ENCODE peak calls at places on chromosomes 5 and 9, in seven cellular contexts. F is upper lobe of left lung, G is neural progenitor cell, O is uterus, R is cardiac muscle cell, P is A549, C is heart right ventricle. U is an unnamed sample.
A peak's percentile ranks its signal among the peaks of the same experiment; 100 is the strongest.

GRCh38 chr9:110659891-110660541 is 8.6 kb upstream of the MUSK start:
- DNase-seq in R (no peak), F (no peak), P (no peak), C (no peak), O (no peak), G (no peak), U (peak; percentile 35)

GRCh38 chr9:131258186-131258585 is 18.1 kb downstream of the FAM78A start:
- DNase-seq in P (no peak), C (no peak), R (no peak), F (no peak), O (no peak), G (no peak), U (no peak)

GRCh38 chr9:130454096-130454811 is 9.5 kb downstream of the ASS1 start:
- DNase-seq in P (no peak), F (no peak), R (no peak), C (no peak), O (no peak), G (no peak), U (no peak)

GRCh38 chr5:751496-751895 is 33.0 kb downstream of the ZDHHC11B start:
- DNase-seq in P (no peak), F (peak; percentile 20), G (no peak), R (no peak), O (no peak), C (no peak), U (peak; percentile 6)

GRCh38 chr9:80030801-80031200 is 459.0 kb downstream of the TLE4 start:
- DNase-seq in G (no peak), O (no peak), R (no peak), P (no peak), F (no peak), C (no peak), U (no peak)

GRCh38 chr5:130678637-130679036 is 486.4 kb downstream of the HINT1 start:
- DNase-seq in G (no peak), C (no peak), F (no peak), O (no peak), R (no peak), P (no peak), U (no peak)

GRCh38 chr9:85484235-85484634 is 257.5 kb downstream of the AGTPBP1 start:
- DNase-seq in R (no peak), O (no peak), C (no peak), G (no peak), P (no peak), F (no peak), U (no peak)

GRCh38 chr5:40601198-40601868 is 78.4 kb upstream of the PTGER4 start:
- DNase-seq in G (no peak), P (no peak), R (no peak), F (no peak), C (no peak), O (no peak), U (no peak)

GRCh38 chr9:98603821-98604383 is 104.8 kb downstream of the GABBR2 start:
- DNase-seq in C (no peak), G (no peak), R (peak; percentile 85), P (no peak), F (no peak), O (no peak), U (no peak)

GRCh38 chr9:129392093-129392541 is 214.1 kb upstream of the IER5L start:
- DNase-seq in F (no peak), R (no peak), C (no peak), G (no peak), O (peak; percentile 13), P (no peak), U (peak; percentile 75)

GRCh38 chr9:137666505-137666809 is 47.7 kb downstream of the EHMT1 start:
- DNase-seq in P (no peak), F (no peak), O (no peak), G (no peak), R (no peak), C (no peak), U (peak; percentile 53)

GRCh38 chr9:82022121-82022520 is 33.5 kb downstream of the SPATA31D1 start:
- DNase-seq in O (no peak), P (no peak), F (no peak), G (no peak), R (no peak), C (no peak), U (no peak)

GRCh38 chr9:86990276-86990675 is 43.0 kb upstream of the GAS1 start:
- DNase-seq in C (no peak), R (peak; percentile 85), F (no peak), O (no peak), P (no peak), G (no peak), U (no peak)

GRCh38 chr5:8436919-8437318 is 568.0 kb downstream of the MTRR start:
- DNase-seq in C (no peak), G (peak; percentile 66), R (no peak), F (no peak), O (no peak), P (no peak), U (no peak)

GRCh38 chr5:147504535-147504934 is 5.3 kb downstream of the DPYSL3 start:
- DNase-seq in R (no peak), G (no peak), C (no peak), O (no peak), F (no peak), P (no peak), U (no peak)

GRCh38 chr5:91382530-91383026 is 539 bp downstream of the ARRDC3 start:
- DNase-seq in C (peak; percentile 16), R (peak; percentile 53), O (no peak), P (no peak), G (peak; percentile 48), F (peak; percentile 53), U (peak; percentile 32)

GRCh38 chr5:177429248-177430045 is 3.0 kb downstream of the GRK6 start:
- DNase-seq in C (peak; percentile 61), O (no peak), P (no peak), R (peak; percentile 15), F (peak; percentile 88), G (no peak), U (no peak)

GRCh38 chr5:130222638-130223037 is 318.4 kb downstream of the CHSY3 start:
- DNase-seq in O (no peak), G (no peak), R (peak; percentile 65), C (no peak), F (no peak), P (no peak), U (no peak)

GRCh38 chr5:6088706-6089105 is 289.6 kb downstream of the MED10 start:
- DNase-seq in O (no peak), P (no peak), F (no peak), C (no peak), R (no peak), G (no peak), U (no peak)

GRCh38 chr5:58965677-58966414 is 383.0 kb downstream of the RAB3C start:
- DNase-seq in C (no peak), F (no peak), O (no peak), G (no peak), P (no peak), R (no peak), U (no peak)

GRCh38 chr5:154782326-154782725 is 27.1 kb downstream of the LARP1 start:
- DNase-seq in P (no peak), R (no peak), C (peak; percentile 16), O (no peak), F (no peak), G (peak; percentile 52), U (no peak)

GRCh38 chr5:154782812-154783592 is 27.8 kb downstream of the LARP1 start:
- DNase-seq in R (no peak), P (no peak), G (peak; percentile 33), O (no peak), F (no peak), C (no peak), U (no peak)

GRCh38 chr5:154786414-154786813 is 31.2 kb downstream of the LARP1 start:
- DNase-seq in R (peak; percentile 37), P (no peak), O (no peak), G (no peak), C (no peak), F (no peak), U (no peak)

GRCh38 chr5:154783774-154784460 is 28.7 kb downstream of the LARP1 start:
- DNase-seq in O (peak; percentile 26), C (peak; percentile 24), G (no peak), F (no peak), P (no peak), R (peak; percentile 56), U (no peak)

GRCh38 chr5:154784856-154785255 is 29.7 kb downstream of the LARP1 start:
- DNase-seq in O (no peak), R (no peak), P (no peak), C (no peak), G (no peak), F (no peak), U (no peak)
- H3K4me1 ChIP-seq in O (peaks cover 24% of the 10 kb centered on the region), R (peaks cover 32% of the 10 kb centered on the region), P (peaks cover 63% of the 10 kb centered on the region), C (peaks cover 85% of the 10 kb centered on the region), G (peaks cover 41% of the 10 kb centered on the region), F (peaks cover 55% of the 10 kb centered on the region), U (peaks cover 12% of the 10 kb centered on the region)

GRCh38 chr5:140690941-140691924 is at the start of the genes HARS1 and HARS2:
- DNase-seq in G (peak; percentile 94), R (peak; percentile 95), O (peak; percentile 88), F (peak; percentile 96), C (peak; percentile 92), P (peak; percentile 98), U (peak; percentile 93)
- TF ChIP-seq CTCF in G (no peak), R (no peak), O (no peak), F (no peak), C (peak; percentile 38), P (no peak), U (no peak)

DNA sequence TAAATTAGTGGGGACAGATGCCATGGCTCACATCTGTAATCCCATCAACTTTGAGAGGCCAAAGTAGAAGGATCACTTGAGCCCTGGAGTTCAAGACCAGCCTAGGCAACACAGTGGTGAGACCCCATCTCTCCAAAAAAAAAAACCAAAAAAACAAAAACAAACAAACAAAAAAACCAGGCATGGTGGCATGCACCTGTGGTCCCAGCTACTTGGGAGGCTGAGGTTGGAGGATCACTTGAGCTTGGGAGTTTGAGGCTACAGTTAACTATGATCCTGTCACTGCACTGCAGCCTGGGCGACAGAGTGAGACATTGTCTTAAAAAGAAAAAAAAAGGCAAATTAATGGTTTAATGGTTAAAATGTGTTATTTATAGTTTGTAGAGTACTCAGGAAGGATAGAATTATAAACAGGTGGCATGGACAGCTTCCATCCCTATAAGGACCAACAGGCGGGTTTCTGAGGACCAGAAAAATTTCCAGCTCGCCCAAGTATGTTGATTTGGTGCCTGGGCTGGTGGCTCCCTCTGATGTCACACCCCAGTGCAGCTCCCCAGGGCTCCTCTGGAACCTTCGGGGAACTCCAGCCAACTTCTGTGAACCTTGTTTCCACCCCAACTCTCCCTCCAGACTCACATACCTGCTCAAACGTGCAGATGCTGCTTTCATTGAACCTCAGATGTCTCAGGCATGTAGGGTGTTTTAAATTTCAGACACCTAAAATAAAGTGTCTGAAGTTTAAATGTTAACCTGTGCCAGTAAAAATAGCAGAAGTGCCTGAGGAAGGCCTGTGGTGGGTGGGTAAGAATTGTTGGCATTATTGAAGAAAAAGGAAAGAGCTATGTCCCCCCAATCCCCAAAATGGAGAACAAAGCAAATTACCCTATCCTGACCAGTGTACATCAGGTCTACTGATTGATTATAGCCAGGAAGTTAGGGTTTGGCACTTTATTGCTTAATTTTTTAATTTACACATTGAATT is 69.0 kb downstream of the TRIO start:
- DNase-seq in C (no peak), F (peak; percentile 53), R (no peak), P (no peak), O (no peak), G (no peak), U (no peak)
- H3K4me1 ChIP-seq in C (peaks cover 64% of the 10 kb centered on the region), F (peaks cover 29% of the 10 kb centered on the region), R (peaks cover 18% of the 10 kb centered on the region), P (peaks cover 88% of the 10 kb centered on the region), O (no peaks in the 10 kb centered on the region), G (peaks cover 39% of the 10 kb centered on the region), U (peaks cover 23% of the 10 kb centered on the region)

DNA sequence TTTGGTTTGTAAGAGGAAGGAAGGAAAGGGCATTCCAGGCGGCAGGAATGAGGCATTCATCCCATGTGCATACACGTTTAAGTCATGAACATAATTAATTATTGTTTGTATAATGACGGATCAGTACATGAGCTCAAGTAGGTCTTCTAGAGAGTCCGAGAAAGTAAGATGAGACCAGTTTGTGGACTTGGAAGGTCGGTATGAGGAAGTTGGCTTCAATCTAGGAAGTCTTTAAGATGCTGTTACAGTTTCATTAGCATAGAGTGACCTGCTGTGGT is 2.1 kb downstream of the GTF3C4 start:
- DNase-seq in P (no peak), G (no peak), F (no peak), C (no peak), R (no peak), O (no peak), U (no peak)
- TF ChIP-seq CTCF in P (no peak), G (no peak), F (no peak), C (no peak), R (no peak), O (no peak), U (no peak)

U was measured in BE2C.